ENCODE peak calls at places on chromosomes 2 and 18, in five cellular contexts. One of them, this sample, is unnamed.

GRCh38 chr2:15975676-15976075 is 35.3 kb downstream of the MYCN start:
- DNase-seq in neural progenitor cell: no peak
- DNase-seq in WERI-Rb-1: peak
- DNase-seq in nephron progenitor cell: no peak
- DNase-seq in esophagus squamous epithelium: no peak
- DNase-seq in this sample: no peak

GRCh38 chr2:147006724-147007123 is 838.1 kb upstream of the ACVR2A start:
- DNase-seq in neural progenitor cell: no peak
- DNase-seq in WERI-Rb-1: no peak
- DNase-seq in nephron progenitor cell: no peak
- DNase-seq in esophagus squamous epithelium: no peak
- DNase-seq in this sample: no peak

GRCh38 chr2:170236639-170237037 is 58.7 kb downstream of the MYO3B start:
- DNase-seq in neural progenitor cell: no peak
- DNase-seq in WERI-Rb-1: no peak
- DNase-seq in nephron progenitor cell: no peak
- DNase-seq in esophagus squamous epithelium: no peak
- DNase-seq in this sample: no peak

GRCh38 chr18:76821875-76822509 is 365 bp upstream of the ZNF236 start:
- DNase-seq in neural progenitor cell: peak
- DNase-seq in WERI-Rb-1: peak
- DNase-seq in nephron progenitor cell: peak
- DNase-seq in esophagus squamous epithelium: no peak
- DNase-seq in this sample: peak

GRCh38 chr18:23894661-23895175 is 119.8 kb upstream of the TTC39C start:
- DNase-seq in neural progenitor cell: no peak
- DNase-seq in WERI-Rb-1: no peak
- DNase-seq in nephron progenitor cell: no peak
- DNase-seq in esophagus squamous epithelium: no peak
- DNase-seq in this sample: no peak

GRCh38 chr2:159677654-159678053 is 34.7 kb upstream of the MARCHF7 start:
- DNase-seq in neural progenitor cell: no peak
- DNase-seq in WERI-Rb-1: no peak
- DNase-seq in nephron progenitor cell: no peak
- DNase-seq in esophagus squamous epithelium: no peak
- DNase-seq in this sample: no peak

GRCh38 chr2:108271691-108272253 is 16.9 kb upstream of the SULT1C2 start:
- DNase-seq in neural progenitor cell: no peak
- DNase-seq in WERI-Rb-1: no peak
- DNase-seq in nephron progenitor cell: no peak
- DNase-seq in esophagus squamous epithelium: no peak
- DNase-seq in this sample: no peak

GRCh38 chr18:44679912-44680270 is 797 bp upstream of the SETBP1 start:
- DNase-seq in neural progenitor cell: peak
- DNase-seq in WERI-Rb-1: peak
- DNase-seq in nephron progenitor cell: peak
- DNase-seq in esophagus squamous epithelium: no peak
- DNase-seq in this sample: peak

GRCh38 chr2:16226942-16227664 is 286.8 kb downstream of the MYCN start:
- DNase-seq in neural progenitor cell: peak
- DNase-seq in WERI-Rb-1: no peak
- DNase-seq in nephron progenitor cell: no peak
- DNase-seq in esophagus squamous epithelium: no peak
- DNase-seq in this sample: no peak

GRCh38 chr2:207239222-207239674 is 73.5 kb upstream of the KLF7 start:
- DNase-seq in neural progenitor cell: no peak
- DNase-seq in WERI-Rb-1: no peak
- DNase-seq in nephron progenitor cell: no peak
- DNase-seq in esophagus squamous epithelium: peak
- DNase-seq in this sample: no peak

GRCh38 chr2:219388845-219389156 is 1.1 kb upstream of the DNPEP start:
- DNase-seq in neural progenitor cell: no peak
- DNase-seq in WERI-Rb-1: no peak
- DNase-seq in nephron progenitor cell: no peak
- DNase-seq in esophagus squamous epithelium: no peak
- DNase-seq in this sample: no peak
- TF ChIP-seq CTCF in neural progenitor cell: no peak
- TF ChIP-seq CTCF in WERI-Rb-1: no peak
- TF ChIP-seq CTCF in nephron progenitor cell: no peak
- TF ChIP-seq CTCF in esophagus squamous epithelium: no peak
- TF ChIP-seq CTCF in this sample: no peak

GRCh38 chr18:66749475-66750035 is 145.7 kb upstream of the CDH19 start:
- DNase-seq in neural progenitor cell: no peak
- DNase-seq in WERI-Rb-1: no peak
- DNase-seq in nephron progenitor cell: no peak
- DNase-seq in esophagus squamous epithelium: no peak
- DNase-seq in this sample: no peak

GRCh38 chr18:66752733-66753132 is 148.8 kb upstream of the CDH19 start:
- DNase-seq in neural progenitor cell: no peak
- DNase-seq in WERI-Rb-1: no peak
- DNase-seq in nephron progenitor cell: no peak
- DNase-seq in esophagus squamous epithelium: no peak
- DNase-seq in this sample: no peak

GRCh38 chr18:66754335-66754734 is 150.4 kb upstream of the CDH19 start:
- DNase-seq in neural progenitor cell: no peak
- DNase-seq in WERI-Rb-1: no peak
- DNase-seq in nephron progenitor cell: no peak
- DNase-seq in esophagus squamous epithelium: no peak
- DNase-seq in this sample: no peak

GRCh38 chr18:66749030-66749429 is 145.1 kb upstream of the CDH19 start:
- DNase-seq in neural progenitor cell: peak
- DNase-seq in WERI-Rb-1: no peak
- DNase-seq in nephron progenitor cell: no peak
- DNase-seq in esophagus squamous epithelium: no peak
- DNase-seq in this sample: no peak
- TF ChIP-seq CTCF in neural progenitor cell: peak
- TF ChIP-seq CTCF in WERI-Rb-1: no peak
- TF ChIP-seq CTCF in nephron progenitor cell: no peak
- TF ChIP-seq CTCF in esophagus squamous epithelium: no peak
- TF ChIP-seq CTCF in this sample: no peak

GRCh38 chr18:48028716-48029115 is 98.3 kb upstream of the SMAD2 start:
- DNase-seq in neural progenitor cell: no peak
- DNase-seq in WERI-Rb-1: no peak
- DNase-seq in nephron progenitor cell: no peak
- DNase-seq in esophagus squamous epithelium: no peak
- DNase-seq in this sample: no peak
- TF ChIP-seq CTCF in neural progenitor cell: no peak
- TF ChIP-seq CTCF in WERI-Rb-1: no peak
- TF ChIP-seq CTCF in nephron progenitor cell: no peak
- TF ChIP-seq CTCF in esophagus squamous epithelium: no peak
- TF ChIP-seq CTCF in this sample: no peak

GRCh38 chr2:178799305-178799704 is 7.9 kb downstream of the TTN start:
- DNase-seq in neural progenitor cell: no peak
- DNase-seq in WERI-Rb-1: no peak
- DNase-seq in nephron progenitor cell: no peak
- DNase-seq in esophagus squamous epithelium: no peak
- DNase-seq in this sample: no peak

GRCh38 chr2:178800510-178800909 is 6.7 kb downstream of the TTN start:
- DNase-seq in neural progenitor cell: no peak
- DNase-seq in WERI-Rb-1: no peak
- DNase-seq in nephron progenitor cell: no peak
- DNase-seq in esophagus squamous epithelium: no peak
- DNase-seq in this sample: no peak

GRCh38 chr2:178796079-178796677 is 11.0 kb downstream of the TTN start:
- DNase-seq in neural progenitor cell: no peak
- DNase-seq in WERI-Rb-1: no peak
- DNase-seq in nephron progenitor cell: no peak
- DNase-seq in esophagus squamous epithelium: no peak
- DNase-seq in this sample: no peak
- TF ChIP-seq CTCF in neural progenitor cell: peak
- TF ChIP-seq CTCF in WERI-Rb-1: no peak
- TF ChIP-seq CTCF in nephron progenitor cell: peak
- TF ChIP-seq CTCF in esophagus squamous epithelium: peak
- TF ChIP-seq CTCF in this sample: peak

This sample was measured in glutamatergic neuron.